ENCODE peak calls at places on chromosome 19, in six cellular contexts. G is HepG2, A is SK-N-SH, P is H1, Y is GM12878, Q is K562. F is an unnamed sample.

GRCh38 chr19:10568444-10568825 is 344 bp downstream of the CDKN2D start:
- DNase-seq in G (no peak), P (no peak), Y (no peak), Q (no peak), A (no peak), F (no peak)

GRCh38 chr19:55253842-55254624 is 4.8 kb downstream of the PPP6R1 start:
- DNase-seq in Y (peak; percentile 77), Q (no peak), P (no peak), A (no peak), G (no peak), F (peak; percentile 72)

GRCh38 chr19:29530549-29531457 is 5.0 kb downstream of the VSTM2B start:
- DNase-seq in A (no peak), Q (no peak), Y (no peak), G (no peak), P (no peak), F (no peak)

GRCh38 chr19:43620061-43621001 is 902 bp upstream of the ZNF428 start:
- DNase-seq in G (no peak), Q (peak; percentile 52), Y (no peak), A (no peak), P (no peak), F (no peak)

GRCh38 chr19:5801796-5802616 is 2.9 kb upstream of the NRTN start:
- DNase-seq in P (no peak), A (peak; percentile 66), G (no peak), Q (peak; percentile 76), Y (no peak), F (no peak)

GRCh38 chr19:38386968-38387549 is 775 bp downstream of the GGN start:
- DNase-seq in A (peak; percentile 63), P (no peak), Q (peak; percentile 42), Y (no peak), G (no peak), F (no peak)

GRCh38 chr19:21434967-21435544 is 38.1 kb downstream of the ZNF493 start:
- DNase-seq in A (peak; percentile 34), P (no peak), Y (no peak), G (no peak), Q (no peak), F (no peak)

GRCh38 chr19:12834976-12835757 is 788 bp upstream of the RTBDN start:
- DNase-seq in P (no peak), Y (no peak), Q (peak; percentile 79), A (peak; percentile 85), G (no peak), F (no peak)

GRCh38 chr19:40348961-40349507 is 539 bp downstream of the PLD3 start:
- DNase-seq in Y (no peak), G (peak; percentile 8), Q (peak; percentile 43), P (no peak), A (peak; percentile 68), F (no peak)

GRCh38 chr19:6239871-6240676 is 39.7 kb downstream of the MLLT1 start:
- DNase-seq in P (no peak), A (peak; percentile 82), Y (no peak), G (no peak), Q (peak; percentile 47), F (no peak)

GRCh38 chr19:35518313-35518712 is 4.9 kb upstream of the DMKN start:
- DNase-seq in P (no peak), G (no peak), A (no peak), Q (no peak), Y (no peak), F (no peak)

GRCh38 chr19:39409886-39410619 is 2.4 kb upstream of the PLEKHG2 start:
- DNase-seq in P (no peak), Q (peak; percentile 43), Y (no peak), A (peak; percentile 73), G (peak; percentile 25), F (peak; percentile 86)

GRCh38 chr19:19750131-19750841 is 17.4 kb upstream of the ZNF14 start:
- DNase-seq in A (no peak), P (no peak), Q (peak; percentile 4), G (no peak), Y (no peak), F (no peak)

GRCh38 chr19:33290956-33291622 is 11.2 kb downstream of the CEBPA start:
- DNase-seq in G (no peak), Q (no peak), A (no peak), P (no peak), Y (no peak), F (no peak)

GRCh38 chr19:9535934-9536333 is 2.5 kb downstream of the ZNF426 start:
- DNase-seq in A (no peak), P (no peak), Q (no peak), Y (no peak), G (no peak), F (no peak)

GRCh38 chr19:52200044-52200443 is 10.2 kb downstream of the PPP2R1A start:
- DNase-seq in A (no peak), P (no peak), Q (no peak), Y (no peak), G (no peak), F (no peak)

GRCh38 chr19:10828981-10829821 is 6.8 kb downstream of the TMED1 start:
- DNase-seq in G (no peak), Y (no peak), Q (no peak), P (no peak), A (peak; percentile 36), F (no peak)

GRCh38 chr19:13270514-13271105 is 120.4 kb downstream of the IER2 start:
- DNase-seq in A (no peak), P (no peak), Q (no peak), G (no peak), Y (no peak), F (no peak)

GRCh38 chr19:4216832-4217231 is 12.5 kb upstream of the EBI3 start:
- DNase-seq in G (no peak), Q (no peak), P (no peak), Y (no peak), A (no peak), F (no peak)

GRCh38 chr19:681638-682037 is 5.4 kb downstream of the FSTL3 start:
- DNase-seq in Y (no peak), P (no peak), Q (no peak), G (no peak), A (no peak), F (no peak)
- TF ChIP-seq GABPA in Y (no peak), P (no peak), Q (no peak), G (no peak), A (no peak), F (no peak)

GRCh38 chr19:23946569-23946968 is 31.9 kb downstream of the ZNF726 start:
- DNase-seq in Q (no peak), G (no peak), A (no peak), Y (no peak), P (no peak), F (no peak)

DNA sequence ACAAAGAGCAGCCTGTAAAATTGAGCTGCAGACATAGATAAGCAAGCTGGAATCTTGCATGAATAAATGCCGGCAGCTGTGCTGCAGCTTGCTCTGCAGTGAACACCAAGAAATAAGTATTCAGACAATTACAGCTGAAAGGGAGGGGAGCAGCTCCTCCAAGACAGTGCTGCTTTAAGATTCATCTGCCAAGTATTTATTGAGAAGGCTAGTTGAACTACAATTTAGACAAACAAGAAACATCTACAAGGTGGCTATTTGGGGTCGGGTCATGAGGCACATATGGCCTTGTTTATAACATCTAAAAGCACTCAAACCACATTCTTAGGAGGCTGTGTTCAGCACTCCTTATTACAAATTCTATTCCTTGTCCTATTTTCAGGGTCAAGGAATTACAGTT is 34.9 kb downstream of the ZNF726 start:
- DNase-seq in Q (no peak), P (no peak), A (no peak), Y (no peak), G (no peak), F (no peak)
- TF ChIP-seq GABPA in Q (no peak), P (no peak), A (no peak), Y (no peak), G (no peak), F (no peak)

DNA sequence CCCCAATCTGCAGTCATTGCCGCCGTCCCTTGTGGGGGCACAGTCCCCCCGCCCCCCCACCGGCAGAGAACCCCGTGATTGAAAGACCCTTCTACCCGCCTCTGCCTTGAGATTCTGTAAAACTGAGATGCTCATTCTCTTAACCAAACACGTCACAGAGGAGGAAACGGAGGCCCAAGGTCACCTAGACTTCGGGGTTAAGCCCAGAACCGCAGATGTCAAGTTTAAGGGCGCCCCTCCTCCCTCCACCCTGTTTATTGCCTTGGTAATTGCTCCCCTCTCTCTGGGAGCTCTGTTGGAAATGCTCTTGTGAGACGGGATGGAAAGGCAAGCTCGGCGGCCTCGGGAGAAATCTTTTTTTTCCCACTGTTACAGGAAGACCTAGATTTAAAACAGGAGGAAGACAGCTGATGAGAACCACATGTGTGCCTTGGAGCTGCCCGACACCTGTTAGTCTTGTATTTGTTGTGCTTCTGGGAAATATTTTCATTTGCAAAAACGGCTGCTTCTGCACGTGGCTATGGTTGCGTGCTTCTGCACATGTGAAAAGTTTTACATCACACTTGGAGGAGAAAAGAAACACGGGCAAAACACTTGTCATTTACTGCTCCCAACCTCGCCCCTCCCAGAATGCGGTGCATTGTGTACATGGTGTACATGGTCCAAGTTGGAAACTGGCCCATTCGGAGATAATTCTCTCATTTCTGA is 1.1 kb upstream of the MED26 start:
- DNase-seq in P (no peak), Q (no peak), A (peak; percentile 62), G (no peak), Y (peak; percentile 33), F (peak; percentile 49)
- TF ChIP-seq GABPA in P (no peak), Q (no peak), A (no peak), G (no peak), Y (no peak), F (no peak)

GRCh38 chr19:2967972-2968371 is 9.4 kb upstream of the TLE6 start:
- DNase-seq in Y (no peak), P (no peak), A (no peak), G (no peak), Q (no peak), F (no peak)

GRCh38 chr19:2973229-2973628 is 4.1 kb upstream of the TLE6 start:
- DNase-seq in G (no peak), P (no peak), Y (no peak), A (no peak), Q (no peak), F (no peak)

GRCh38 chr19:2964874-2965273 is 12.5 kb upstream of the TLE6 start:
- DNase-seq in A (no peak), G (no peak), Y (no peak), Q (no peak), P (no peak), F (no peak)

GRCh38 chr19:2970201-2970838 is 7.0 kb upstream of the TLE6 start:
- DNase-seq in G (no peak), A (no peak), Q (no peak), P (no peak), Y (no peak), F (no peak)

DNA sequence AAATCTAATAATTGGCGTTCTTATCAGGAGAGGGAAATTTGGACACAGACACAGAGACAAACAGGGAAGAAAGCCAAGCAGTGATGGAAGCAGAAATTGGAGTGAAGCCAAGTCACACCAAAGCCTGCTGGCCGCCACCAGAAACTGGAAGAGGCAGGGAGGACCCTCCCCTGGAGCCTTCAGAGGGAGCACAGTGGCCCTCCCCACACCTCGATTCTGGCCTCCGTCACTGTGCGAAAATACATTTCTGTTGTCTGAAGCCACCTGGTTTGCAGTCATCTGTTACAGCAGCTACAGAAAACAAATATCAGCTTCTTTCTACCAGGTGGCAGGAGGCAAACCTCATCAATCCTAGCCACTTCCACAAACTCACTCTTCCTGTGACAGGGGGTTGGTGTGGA is 8.3 kb upstream of the TLE6 start:
- DNase-seq in Y (no peak), P (no peak), A (peak; percentile 59), Q (peak; percentile 5), G (no peak), F (no peak)
- TF ChIP-seq GABPA in Y (no peak), P (no peak), A (no peak), Q (no peak), G (no peak), F (no peak)

F was measured in HL-60.